ENCODE peak calls at places on chromosomes 13 and 19, in eight cellular contexts. P is mesenchymal stem cell, N is lung, X is SK-N-SH, S is fibroblast of pulmonary artery, T is retinal pigment epithelial cell, D is adipocyte, G is A549. C is an unnamed sample.

GRCh38 chr13:82477436-82477835 is 1404.8 kb downstream of the SLITRK1 start:
- DNase-seq in S (no peak), X (no peak), D (no peak), G (no peak), T (no peak), P (no peak), N (no peak), C (no peak)

GRCh38 chr13:101202590-101202989 is 213.7 kb downstream of the NALCN start:
- DNase-seq in G (peak), T (no peak), D (no peak), S (no peak), P (no peak), X (no peak), N (no peak), C (no peak)

GRCh38 chr19:13804830-13805683 is 9.8 kb downstream of the ZSWIM4 start:
- DNase-seq in D (no peak), N (no peak), G (no peak), T (no peak), X (peak), S (no peak), P (no peak), C (no peak)

GRCh38 chr19:36638862-36639510 is 27.7 kb downstream of the ZNF461 start:
- DNase-seq in X (no peak), D (no peak), N (no peak), T (no peak), G (peak), P (peak), S (peak), C (peak)

GRCh38 chr13:34748078-34748477 is 194.0 kb upstream of the NBEA start:
- DNase-seq in S (peak), T (peak), X (no peak), G (no peak), D (no peak), N (peak), P (peak), C (peak)

GRCh38 chr13:42228527-42228926 is 43.4 kb upstream of the AKAP11 start:
- DNase-seq in S (no peak), G (no peak), D (no peak), P (no peak), T (no peak), X (no peak), N (no peak), C (no peak)

GRCh38 chr13:26424181-26424580 is 133.3 kb upstream of the WASF3 start:
- DNase-seq in S (no peak), D (no peak), N (no peak), G (no peak), T (no peak), P (no peak), X (no peak), C (no peak)

GRCh38 chr19:36013280-36014028 is 559 bp downstream of the ALKBH6 start:
- DNase-seq in D (peak), G (no peak), X (no peak), P (no peak), N (no peak), S (no peak), T (no peak), C (no peak)

GRCh38 chr13:39779337-39780270 is 124.1 kb downstream of the COG6 start:
- DNase-seq in D (no peak), T (no peak), G (no peak), X (no peak), S (peak), P (peak), N (no peak), C (peak)

GRCh38 chr13:60448907-60449510 is 52.0 kb downstream of the TDRD3 start:
- DNase-seq in D (peak), T (peak), G (peak), P (peak), X (peak), N (no peak), S (peak), C (peak)

GRCh38 chr13:42876810-42877550 is 95.6 kb downstream of the FAM216B start:
- DNase-seq in N (no peak), G (no peak), D (peak), S (peak), P (peak), T (peak), X (no peak), C (peak)

DNA sequence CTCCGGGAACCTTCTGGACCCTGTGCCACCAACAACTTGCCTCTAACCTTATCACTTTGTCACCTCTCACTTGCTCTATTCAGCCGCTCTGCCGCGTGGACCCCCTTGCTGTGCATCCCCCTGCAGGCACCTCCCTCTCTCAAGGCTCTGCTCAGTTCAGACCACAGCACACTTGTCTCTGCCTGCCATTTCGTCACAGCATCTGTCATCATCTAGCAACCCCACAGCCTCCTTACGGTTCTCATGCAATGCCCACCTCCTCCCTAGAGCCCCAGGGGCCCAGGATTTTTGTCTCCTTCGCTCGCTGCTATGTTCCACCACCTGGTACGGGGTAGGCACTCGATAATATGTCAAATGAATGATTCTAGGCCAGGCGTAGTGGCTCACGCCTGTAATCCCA is 4.8 kb downstream of the HAUS8 start:
- DNase-seq in T (no peak), N (no peak), X (no peak), D (no peak), S (no peak), G (no peak), P (no peak), C (no peak)
- H3K4me3 ChIP-seq in T (no peak), N (no peak), X (no peak), D (no peak), S (no peak), G (no peak), P (no peak), C (no peak)

GRCh38 chr19:1018932-1019615 is 1.8 kb downstream of the TMEM259 start:
- DNase-seq in T (no peak), P (no peak), X (no peak), N (no peak), D (no peak), S (no peak), G (no peak), C (no peak)
- H3K4me3 ChIP-seq in T (peak), P (peak), X (peak), N (no peak), D (peak), S (peak), G (peak), C (peak)

GRCh38 chr19:33649919-33650305 is 28.2 kb downstream of the CHST8 start:
- DNase-seq in P (no peak), S (no peak), G (no peak), N (no peak), T (no peak), X (no peak), D (no peak), C (no peak)
- H3K4me3 ChIP-seq in P (no peak), S (no peak), G (no peak), N (no peak), T (no peak), X (no peak), D (no peak), C (no peak)

GRCh38 chr13:113862766-113863510 is 938 bp downstream of the GAS6 start:
- DNase-seq in G (no peak), P (peak), X (peak), N (no peak), S (peak), T (no peak), D (peak), C (peak)
- H3K4me3 ChIP-seq in G (peak), P (peak), X (peak), N (peak), S (peak), T (peak), D (peak), C (peak)

DNA sequence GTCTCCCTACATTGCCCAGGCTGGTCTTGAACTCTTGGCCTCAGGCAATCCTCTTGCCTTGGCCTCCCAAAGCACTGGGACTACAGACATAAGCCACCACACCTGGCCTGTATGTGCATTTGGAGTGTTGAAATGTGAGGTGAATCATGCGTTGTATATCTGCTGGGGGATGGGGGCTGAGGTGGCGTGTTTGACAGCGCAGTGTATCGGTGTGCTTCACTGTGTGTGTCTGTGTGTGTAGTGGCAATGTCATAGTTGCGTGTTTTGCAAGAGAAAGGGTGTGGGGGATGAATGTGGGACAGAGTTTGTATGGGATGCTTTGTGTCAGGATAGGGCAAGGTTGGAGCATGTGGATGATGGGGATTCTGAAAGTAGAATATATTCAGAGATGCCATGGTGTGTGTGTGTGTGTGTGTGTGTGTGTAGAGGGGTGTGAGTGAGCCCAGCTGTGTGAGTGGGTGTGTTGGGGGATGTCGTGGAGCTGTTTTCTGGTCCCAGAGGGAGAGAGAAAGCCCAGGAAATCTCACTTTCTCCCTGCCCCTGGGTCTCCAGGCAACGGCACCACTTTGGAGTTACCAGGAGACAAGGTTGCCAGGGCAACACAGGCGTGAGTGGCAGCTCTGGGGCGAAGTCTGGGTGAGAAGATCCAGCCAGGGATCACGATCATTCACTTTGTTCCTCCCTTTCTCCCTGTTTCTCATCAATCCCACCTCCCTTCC is 1.1 kb upstream of the SWSAP1 start:
- DNase-seq in T (no peak), P (peak), X (peak), N (no peak), S (peak), G (no peak), D (no peak), C (peak)
- H3K4me3 ChIP-seq in T (no peak), P (peak), X (peak), N (no peak), S (no peak), G (no peak), D (no peak), C (no peak)

GRCh38 chr13:77715233-77715891 is 17.9 kb downstream of the SLAIN1 start:
- DNase-seq in N (no peak), S (no peak), D (no peak), X (no peak), P (no peak), T (no peak), G (no peak), C (no peak)
- H3K4me3 ChIP-seq in N (no peak), S (no peak), D (no peak), X (no peak), P (no peak), T (no peak), G (no peak), C (no peak)

C was measured in epithelial cell of esophagus.